ENCODE peak calls at places on chromosomes 6 and 20, in five cellular contexts. N is activated CD4-positive, alpha-beta T cell treated with anti-CD3 and anti-CD28 coated beads, Interleukin-2, amount 10 ng/mL, durations not matched to agents 7 days and 5 days; R is endothelial cell; V is SK-N-SH; J is M059J. U is an unnamed sample.

GRCh38 chr6:83609248-83609647 is 96.9 kb downstream of the PRSS35 start:
- DNase-seq in N (no peak), R (no peak), V (peak), J (no peak), U (peak)

GRCh38 chr6:34692280-34692679 is 4.3 kb downstream of the ILRUN start:
- DNase-seq in N (no peak), R (no peak), V (no peak), J (no peak), U (no peak)

GRCh38 chr6:122715725-122716124 is 63.8 kb upstream of the FABP7 start:
- DNase-seq in N (no peak), R (no peak), V (no peak), J (no peak), U (no peak)

GRCh38 chr20:29497261-29497671 is 1760.2 kb upstream of the DEFB115 start:
- DNase-seq in N (peak), R (no peak), V (peak), J (no peak), U (peak)

GRCh38 chr20:34516874-34517542 is 786 bp downstream of the DYNLRB1 start:
- DNase-seq in N (peak), R (peak), V (peak), J (no peak), U (peak)

GRCh38 chr6:111653961-111654360 is 48.3 kb upstream of the TRAF3IP2 start:
- DNase-seq in N (no peak), R (no peak), V (no peak), J (peak), U (no peak)

GRCh38 chr6:25061289-25061945 is 125.7 kb upstream of the RIPOR2 start:
- DNase-seq in N (no peak), R (no peak), V (no peak), J (no peak), U (no peak)

GRCh38 chr6:73739097-73739496 is 43.1 kb downstream of the CD109 start:
- DNase-seq in N (peak), R (peak), V (peak), J (peak), U (peak)

GRCh38 chr20:11687546-11688292 is 230.0 kb upstream of the BTBD3 start:
- DNase-seq in N (no peak), R (no peak), V (no peak), J (peak), U (peak)

GRCh38 chr6:98136333-98136732 is 698.0 kb upstream of the POU3F2 start:
- DNase-seq in N (no peak), R (no peak), V (no peak), J (no peak), U (no peak)

GRCh38 chr6:13194852-13195251 is 133.5 kb downstream of the TBC1D7 start:
- DNase-seq in N (no peak), R (peak), V (peak), J (peak), U (no peak)

GRCh38 chr20:53899351-53900167 is 170.8 kb downstream of the BCAS1 start:
- DNase-seq in N (peak), R (no peak), V (peak), J (peak), U (peak)

GRCh38 chr20:47315339-47315662 is 41.2 kb downstream of the ZMYND8 start:
- DNase-seq in N (no peak), R (no peak), V (no peak), J (peak), U (peak)

GRCh38 chr6:49552596-49552995 is 2.1 kb downstream of the C6orf141 start:
- DNase-seq in N (no peak), R (no peak), V (no peak), J (peak), U (no peak)

GRCh38 chr6:130752292-130752691 is 74.9 kb upstream of the SMLR1 start:
- DNase-seq in N (no peak), R (no peak), V (no peak), J (no peak), U (no peak)

GRCh38 chr6:166997768-166998255 is 1.4 kb upstream of the CEP43 start:
- DNase-seq in N (peak), R (peak), V (peak), J (peak), U (peak)

GRCh38 chr20:23037017-23037481 is 1.9 kb downstream of the SSTR4 start:
- DNase-seq in N (no peak), R (no peak), V (no peak), J (peak), U (no peak)

GRCh38 chr6:100780648-100781047 is 100.5 kb downstream of the ASCC3 start:
- DNase-seq in N (no peak), R (no peak), V (no peak), J (no peak), U (no peak)

GRCh38 chr6:141354191-141354950 is 778.4 kb upstream of the GJE1 start:
- DNase-seq in N (no peak), R (no peak), V (no peak), J (no peak), U (no peak)

GRCh38 chr20:4220756-4221155 is 205.4 kb upstream of the RNF24 start:
- DNase-seq in N (no peak), R (no peak), V (no peak), J (no peak), U (no peak)

GRCh38 chr6:139392834-139393233 is 18.4 kb upstream of the CITED2 start:
- DNase-seq in N (no peak), R (no peak), V (no peak), J (peak), U (no peak)

GRCh38 chr20:32811886-32812285 is 7.9 kb upstream of the MAPRE1 start:
- DNase-seq in N (no peak), R (no peak), V (no peak), J (no peak), U (no peak)

GRCh38 chr6:141107562-141108160 is 1025.1 kb upstream of the GJE1 start:
- DNase-seq in N (no peak), R (no peak), V (no peak), J (peak), U (no peak)

GRCh38 chr6:94130458-94130857 is 711.1 kb upstream of the EPHA7 start:
- DNase-seq in N (no peak), R (no peak), V (no peak), J (no peak), U (peak)

GRCh38 chr20:50029697-50030428 is 47.1 kb downstream of the SNAI1 start:
- DNase-seq in N (no peak), R (no peak), V (peak), J (peak), U (no peak)

GRCh38 chr6:108163644-108164536 is 1.9 kb upstream of the NR2E1 start:
- DNase-seq in N (no peak), R (no peak), V (no peak), J (no peak), U (no peak)

GRCh38 chr6:87705070-87705691 is 3.1 kb upstream of the AKIRIN2 start:
- DNase-seq in N (no peak), R (no peak), V (no peak), J (peak), U (no peak)

GRCh38 chr20:59636791-59637370 is 32.5 kb downstream of the PHACTR3 start:
- DNase-seq in N (no peak), R (no peak), V (no peak), J (no peak), U (no peak)

GRCh38 chr6:37547564-37548061 is 47.9 kb upstream of the CCDC167 start:
- DNase-seq in N (peak), R (no peak), V (peak), J (peak), U (no peak)